ENCODE peak calls at places on chromosomes 3 and 15, in four cellular contexts. N, T, I and J are unnamed samples.

GRCh38 chr3:171028779-171029232 is 2.3 kb upstream of the SLC2A2 start:
- DNase-seq in N (no peak), T (no peak), I (no peak), J (no peak)

GRCh38 chr15:88476635-88477038 is 9.1 kb downstream of the MRPS11 start:
- DNase-seq in N (peak), I (no peak), T (no peak), J (no peak)

GRCh38 chr15:35548435-35548834 is 2.5 kb upstream of the DPH6 start:
- DNase-seq in T (no peak), I (no peak), N (no peak), J (no peak)

GRCh38 chr15:91208366-91208765 is 108.3 kb downstream of the SV2B start:
- DNase-seq in I (no peak), N (no peak), T (no peak), J (no peak)

GRCh38 chr3:87654184-87654583 is 377.8 kb upstream of the POU1F1 start:
- DNase-seq in N (no peak), I (no peak), T (no peak), J (no peak)

GRCh38 chr15:96333194-96334016 is 2.9 kb downstream of the NR2F2 start:
- DNase-seq in N (peak), I (no peak), T (no peak), J (no peak)

GRCh38 chr15:70432924-70433500 is 330.3 kb downstream of the UACA start:
- DNase-seq in N (no peak), I (no peak), T (no peak), J (no peak)

GRCh38 chr3:79973917-79974595 is 206.3 kb upstream of the ROBO1 start:
- DNase-seq in N (no peak), I (no peak), T (no peak), J (no peak)

GRCh38 chr15:23506762-23507161 is 58.7 kb upstream of the MKRN3 start:
- DNase-seq in N (no peak), T (no peak), I (no peak), J (no peak)

GRCh38 chr15:84748274-84749110 is at the start of gene ZNF592:
- DNase-seq in T (peak), I (peak), N (no peak), J (no peak)

GRCh38 chr15:101504373-101504772 is 14.9 kb upstream of the PCSK6 start:
- DNase-seq in I (no peak), N (no peak), T (no peak), J (no peak)

GRCh38 chr15:66555685-66556084 is 10.1 kb downstream of the LCTL start:
- DNase-seq in N (no peak), I (no peak), T (no peak), J (no peak)

GRCh38 chr15:74374648-74375302 is 7.3 kb upstream of the CYP11A1 start:
- DNase-seq in N (no peak), I (no peak), T (no peak), J (no peak)

GRCh38 chr15:91222052-91222451 is 122.0 kb downstream of the SV2B start:
- DNase-seq in N (no peak), I (no peak), T (no peak), J (no peak)

GRCh38 chr15:74722591-74722990 is 2.7 kb downstream of the CYP1A1 start:
- DNase-seq in N (no peak), T (no peak), I (no peak), J (no peak)

GRCh38 chr3:168088106-168088722 is 7.5 kb downstream of the GOLIM4 start:
- DNase-seq in I (no peak), N (no peak), T (no peak), J (no peak)

GRCh38 chr3:13146643-13147143 is 73.5 kb upstream of the IQSEC1 start:
- DNase-seq in T (no peak), I (no peak), N (no peak), J (no peak)

GRCh38 chr3:153173758-153174516 is 11.9 kb downstream of the RAP2B start:
- DNase-seq in N (no peak), T (no peak), I (no peak), J (no peak)

GRCh38 chr3:47028667-47029066 is 49.2 kb downstream of the NBEAL2 start:
- DNase-seq in I (no peak), T (no peak), N (no peak), J (no peak)

GRCh38 chr3:127899769-127900168 is 15.3 kb upstream of the KBTBD12 start:
- DNase-seq in N (no peak), T (no peak), I (no peak), J (no peak)

GRCh38 chr3:171049831-171050444 is 23.4 kb upstream of the SLC2A2 start:
- DNase-seq in T (no peak), N (peak), I (peak), J (no peak)

GRCh38 chr3:32106929-32107362 is 526 bp downstream of the GPD1L start:
- DNase-seq in N (no peak), T (no peak), I (peak), J (no peak)

GRCh38 chr3:49173792-49174170 is 2.4 kb downstream of the KLHDC8B start:
- DNase-seq in N (peak), I (peak), T (no peak), J (no peak)

GRCh38 chr15:101179341-101180153 is 72.3 kb downstream of the CHSY1 start:
- DNase-seq in N (no peak), I (no peak), T (no peak), J (no peak)

GRCh38 chr15:66789029-66790025 is 87.3 kb downstream of the SMAD6 start:
- DNase-seq in T (no peak), I (peak), N (no peak), J (no peak)

GRCh38 chr3:50609071-50609742 is 2.4 kb downstream of the CISH start:
- DNase-seq in I (no peak), N (no peak), T (no peak), J (no peak)

GRCh38 chr3:52036829-52037228 is 19.5 kb downstream of the DUSP7 start:
- DNase-seq in T (no peak), I (no peak), N (no peak), J (no peak)

GRCh38 chr3:84692261-84692660 is 266.5 kb upstream of the CADM2 start:
- DNase-seq in T (no peak), N (no peak), I (no peak), J (no peak)

GRCh38 chr3:165440380-165440779 is 244.2 kb upstream of the SLITRK3 start:
- DNase-seq in I (no peak), N (no peak), T (no peak), J (no peak)

GRCh38 chr3:50246517-50246954 is 10.5 kb downstream of the GNAI2 start:
- DNase-seq in I (peak), N (no peak), T (peak), J (peak)

GRCh38 chr15:25346371-25346770 is 92.5 kb downstream of the UBE3A start:
- DNase-seq in I (no peak), T (no peak), N (no peak), J (no peak)

GRCh38 chr15:38169982-38170381 is 82.7 kb upstream of the SPRED1 start:
- DNase-seq in N (no peak), T (no peak), I (no peak), J (no peak)

GRCh38 chr3:25843332-25843731 is 53.4 kb downstream of the OXSM start:
- DNase-seq in T (no peak), N (no peak), I (no peak), J (no peak)

GRCh38 chr3:103082501-103082900 is 647.7 kb downstream of the ZPLD1 start:
- DNase-seq in T (no peak), I (no peak), N (no peak), J (no peak)

GRCh38 chr15:44101944-44102343 is 93.1 kb downstream of the FRMD5 start:
- DNase-seq in T (no peak), I (no peak), N (no peak), J (no peak)

GRCh38 chr15:77901251-77901881 is 176.1 kb downstream of the TBC1D2B start:
- DNase-seq in N (no peak), T (no peak), I (no peak), J (no peak)

GRCh38 chr3:105040026-105040622 is 326.6 kb upstream of the ALCAM start:
- DNase-seq in N (no peak), I (no peak), T (no peak), J (no peak)

GRCh38 chr3:188296761-188297689 is 143.1 kb downstream of the LPP start:
- DNase-seq in N (no peak), I (no peak), T (no peak), J (no peak)